ENCODE peak calls at places on chromosomes 11 and 22, in five cellular contexts. C is IMR-90, J is H1, W is mesendoderm, Z is neuronal stem cell. H is an unnamed sample.
A peak's percentile ranks its signal among the peaks of the same experiment; 100 is the strongest.

GRCh38 chr11:6431861-6432260 is 8.9 kb downstream of the HPX start:
- DNase-seq in C (peak; percentile 65), J (no peak), W (peak; percentile 40), Z (no peak), H (no peak)

GRCh38 chr11:102272047-102272824 is 45.0 kb upstream of the BIRC3 start:
- DNase-seq in C (no peak), J (no peak), W (no peak), Z (no peak), H (no peak)

GRCh38 chr11:105005451-105005845 is 17.5 kb downstream of the CASP5 start:
- DNase-seq in C (no peak), J (no peak), W (peak; percentile 10), Z (no peak), H (no peak)

GRCh38 chr22:31944700-31945477 is 554 bp downstream of the YWHAH start:
- DNase-seq in C (no peak), J (peak; percentile 71), W (peak; percentile 41), Z (peak; percentile 17), H (no peak)

GRCh38 chr11:106656646-106657045 is 361.6 kb downstream of the GUCY1A2 start:
- DNase-seq in C (no peak), J (no peak), W (no peak), Z (no peak), H (no peak)

GRCh38 chr22:49395617-49396016 is 432.1 kb downstream of the BRD1 start:
- DNase-seq in C (no peak), J (no peak), W (no peak), Z (no peak), H (peak; percentile 12)

GRCh38 chr11:63802637-63803414 is 10.4 kb upstream of the SPINDOC start:
- DNase-seq in C (peak; percentile 57), J (no peak), W (peak; percentile 81), Z (peak; percentile 57), H (no peak)

GRCh38 chr11:132840660-132841059 is 691.6 kb downstream of the OPCML start:
- DNase-seq in C (no peak), J (no peak), W (no peak), Z (no peak), H (no peak)

GRCh38 chr11:83819936-83820549 is 533.9 kb upstream of the CCDC90B start:
- DNase-seq in C (peak; percentile 79), J (no peak), W (peak; percentile 55), Z (peak; percentile 18), H (no peak)

GRCh38 chr11:77152846-77153245 is 24.8 kb downstream of the MYO7A start:
- DNase-seq in C (peak; percentile 18), J (no peak), W (no peak), Z (no peak), H (no peak)

GRCh38 chr11:18522388-18522787 is 4.4 kb downstream of the TSG101 start:
- DNase-seq in C (no peak), J (no peak), W (peak; percentile 69), Z (no peak), H (no peak)

GRCh38 chr22:37021041-37021440 is 1.5 kb downstream of the MPST start:
- DNase-seq in C (no peak), J (no peak), W (no peak), Z (no peak), H (no peak)

GRCh38 chr22:37018086-37018814 is 997 bp downstream of the TST start:
- DNase-seq in C (no peak), J (no peak), W (no peak), Z (no peak), H (no peak)

GRCh38 chr22:37020192-37020479 is 594 bp downstream of the MPST start:
- DNase-seq in C (peak; percentile 47), J (no peak), W (peak; percentile 48), Z (no peak), H (no peak)

GRCh38 chr22:37018815-37019308 is 385 bp downstream of the TST start:
- DNase-seq in C (peak; percentile 55), J (peak; percentile 78), W (peak; percentile 72), Z (peak; percentile 40), H (peak; percentile 65)

DNA sequence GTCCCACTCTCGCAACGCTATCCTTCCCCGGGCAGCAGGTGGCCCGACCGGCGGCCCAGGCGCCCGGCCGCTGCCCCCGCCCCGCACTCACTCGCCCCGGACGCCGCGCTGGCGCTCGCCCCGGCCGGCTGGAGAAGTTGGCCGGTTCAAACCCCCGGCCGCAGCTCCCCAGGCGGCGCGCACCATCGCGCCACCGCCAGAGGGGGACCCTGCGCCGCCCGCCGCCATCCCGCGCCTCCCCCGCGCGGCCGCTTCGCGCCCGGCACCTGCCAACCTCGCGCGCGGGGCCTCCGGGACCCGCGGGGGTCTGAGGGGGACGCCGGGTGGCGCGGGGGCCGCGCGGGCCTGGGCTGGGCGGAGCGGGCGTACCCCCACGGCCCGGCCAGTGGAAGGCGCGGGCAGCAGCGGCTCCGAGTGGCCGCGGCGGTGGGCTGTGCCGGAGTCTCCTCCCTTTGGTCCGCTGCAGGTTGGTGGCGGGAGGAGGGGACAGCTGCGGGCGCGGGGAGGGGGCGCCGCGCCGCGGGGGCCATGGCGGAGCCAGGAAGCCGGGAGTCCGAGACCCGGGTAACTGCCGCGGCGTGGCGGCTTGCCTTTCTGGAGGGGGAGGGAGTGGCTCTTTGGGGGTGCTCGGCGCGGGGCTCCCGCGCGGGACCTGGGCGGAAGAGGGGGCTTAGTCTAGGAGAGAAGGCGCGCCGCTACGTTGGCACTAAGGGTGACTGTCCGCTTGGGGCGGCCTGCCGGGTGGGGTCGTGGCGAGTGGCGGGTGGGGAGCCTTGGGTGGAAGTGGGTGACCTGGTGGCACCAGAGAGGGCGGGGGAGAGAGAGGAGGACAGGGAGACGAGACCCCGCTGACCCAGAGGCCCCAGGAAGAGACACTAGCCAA is at the start of the genes MPST and TST:
- DNase-seq in C (peak; percentile 61), J (peak; percentile 79), W (peak; percentile 77), Z (peak; percentile 75), H (peak; percentile 74)
- H2BK5ac ChIP-seq in C (peak within 1 kb of the TSS; percentile 93), J (peak within 1 kb of the TSS; percentile 83), W (no peak within 1 kb of the TSS), Z (peak within 1 kb of the TSS; percentile 93), H (no peak within 1 kb of the TSS)

DNA sequence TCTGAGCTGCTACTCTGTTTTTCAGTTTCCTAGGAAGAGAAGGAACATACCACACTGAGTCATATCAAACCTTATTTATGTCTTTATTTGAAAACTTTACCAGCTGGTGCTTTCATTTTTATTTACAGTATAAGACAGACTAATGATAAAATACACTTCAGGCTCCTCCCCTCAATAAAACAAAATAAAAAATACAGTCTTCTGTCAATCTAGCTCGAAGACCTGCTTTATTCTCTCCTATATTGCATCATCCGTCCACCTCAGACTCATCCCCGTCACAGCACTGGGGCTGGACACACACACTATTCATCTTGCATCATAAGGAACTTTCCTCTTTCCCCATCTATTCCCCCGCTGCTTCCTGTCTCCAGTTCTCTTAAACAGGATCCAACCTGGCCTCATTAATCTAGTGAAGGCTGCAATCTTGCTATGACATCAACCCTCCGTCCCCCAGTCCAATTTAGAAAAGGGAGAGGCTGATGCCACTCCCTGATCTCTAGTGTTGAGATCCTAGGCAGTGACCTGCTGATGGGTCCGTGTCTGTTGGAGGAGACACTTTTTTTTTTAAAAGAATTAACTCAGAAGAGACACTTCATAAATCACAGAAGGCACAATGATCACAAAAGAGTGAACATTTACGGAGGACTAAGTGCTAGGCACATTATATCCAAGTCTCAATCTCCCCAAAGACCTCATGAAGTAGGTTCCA is 1.1 kb downstream of the XBP1 start:
- DNase-seq in C (peak; percentile 96), J (no peak), W (peak; percentile 74), Z (no peak), H (no peak)
- H2BK5ac ChIP-seq in C (peak overlapping the region; percentile 90), J (peak overlapping the region; percentile 82), W (peak overlapping the region; percentile 12), Z (peak overlapping the region; percentile 55), H (peak overlapping the region; percentile 55)

DNA sequence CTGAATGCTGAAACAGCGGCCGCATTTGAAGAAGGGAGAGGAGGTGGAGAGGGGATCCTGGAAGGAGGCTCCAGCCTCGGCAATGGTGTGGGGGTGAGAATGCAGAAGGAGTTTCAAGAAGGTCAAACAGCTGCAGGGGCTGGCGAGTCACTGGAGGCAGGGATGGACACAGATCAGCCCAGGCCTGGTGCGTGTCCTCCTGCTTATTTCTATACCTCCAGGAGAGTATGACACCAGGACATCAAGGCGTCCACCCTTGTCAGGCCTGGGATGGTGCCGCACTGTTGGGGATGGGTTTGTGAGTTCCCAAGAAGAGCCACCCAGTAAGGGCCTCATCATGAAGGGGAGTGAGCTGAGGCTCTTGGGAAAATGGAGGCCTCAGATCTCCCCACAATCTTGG is 23.1 kb downstream of the IGLL1 start:
- DNase-seq in C (no peak), J (no peak), W (no peak), Z (no peak), H (peak; percentile 11)
- H2BK5ac ChIP-seq in C (no peak overlapping the region), J (no peak overlapping the region), W (no peak overlapping the region), Z (no peak overlapping the region), H (no peak overlapping the region)

GRCh38 chr22:37329239-37330140 is 47.2 kb downstream of the CYTH4 start:
- DNase-seq in C (peak; percentile 31), J (no peak), W (no peak), Z (no peak), H (no peak)
- H2BK5ac ChIP-seq in C (peak overlapping the region; percentile 76), J (no peak overlapping the region), W (no peak overlapping the region), Z (no peak overlapping the region), H (no peak overlapping the region)

DNA sequence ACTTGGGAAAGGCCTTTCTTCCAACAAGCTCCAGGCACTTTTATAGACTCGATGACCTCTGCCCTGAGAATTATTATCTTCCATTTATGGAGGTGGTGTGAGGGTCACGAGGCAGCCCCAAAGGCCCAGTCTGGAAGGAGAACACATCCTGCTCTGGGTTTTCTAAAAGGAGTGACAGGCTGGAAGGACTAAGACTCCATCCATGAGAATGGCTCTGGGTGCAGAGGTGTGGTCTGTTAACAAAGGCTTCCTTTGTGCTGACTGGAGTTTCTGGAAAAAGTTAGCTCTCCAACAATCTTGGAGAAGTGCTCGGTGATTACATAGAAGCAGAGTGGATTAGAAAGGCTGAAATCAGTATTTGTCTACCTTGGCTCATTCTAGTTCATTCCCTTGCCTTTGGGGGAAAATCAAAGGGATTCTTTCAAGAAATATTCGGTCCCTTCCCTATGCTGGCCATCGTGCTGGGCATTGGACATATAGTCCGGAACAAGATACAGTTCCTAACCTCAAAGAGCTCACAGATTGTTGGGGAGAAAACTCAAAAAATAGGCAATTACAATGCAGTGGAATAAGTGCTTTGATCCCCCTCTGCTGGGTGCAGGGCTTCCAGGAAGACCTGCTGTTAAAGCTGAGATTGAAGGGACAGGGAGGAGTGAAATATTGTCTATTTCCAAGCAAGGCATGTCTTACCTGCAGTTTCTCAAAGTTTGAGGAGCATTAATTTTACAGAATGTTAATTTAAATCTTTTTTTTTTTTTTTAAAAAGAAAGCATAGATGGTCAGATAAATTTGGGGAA is 74.9 kb upstream of the SESN3 start:
- DNase-seq in C (no peak), J (no peak), W (no peak), Z (no peak), H (no peak)
- H2BK5ac ChIP-seq in C (no peak overlapping the region), J (no peak overlapping the region), W (no peak overlapping the region), Z (no peak overlapping the region), H (no peak overlapping the region)

DNA sequence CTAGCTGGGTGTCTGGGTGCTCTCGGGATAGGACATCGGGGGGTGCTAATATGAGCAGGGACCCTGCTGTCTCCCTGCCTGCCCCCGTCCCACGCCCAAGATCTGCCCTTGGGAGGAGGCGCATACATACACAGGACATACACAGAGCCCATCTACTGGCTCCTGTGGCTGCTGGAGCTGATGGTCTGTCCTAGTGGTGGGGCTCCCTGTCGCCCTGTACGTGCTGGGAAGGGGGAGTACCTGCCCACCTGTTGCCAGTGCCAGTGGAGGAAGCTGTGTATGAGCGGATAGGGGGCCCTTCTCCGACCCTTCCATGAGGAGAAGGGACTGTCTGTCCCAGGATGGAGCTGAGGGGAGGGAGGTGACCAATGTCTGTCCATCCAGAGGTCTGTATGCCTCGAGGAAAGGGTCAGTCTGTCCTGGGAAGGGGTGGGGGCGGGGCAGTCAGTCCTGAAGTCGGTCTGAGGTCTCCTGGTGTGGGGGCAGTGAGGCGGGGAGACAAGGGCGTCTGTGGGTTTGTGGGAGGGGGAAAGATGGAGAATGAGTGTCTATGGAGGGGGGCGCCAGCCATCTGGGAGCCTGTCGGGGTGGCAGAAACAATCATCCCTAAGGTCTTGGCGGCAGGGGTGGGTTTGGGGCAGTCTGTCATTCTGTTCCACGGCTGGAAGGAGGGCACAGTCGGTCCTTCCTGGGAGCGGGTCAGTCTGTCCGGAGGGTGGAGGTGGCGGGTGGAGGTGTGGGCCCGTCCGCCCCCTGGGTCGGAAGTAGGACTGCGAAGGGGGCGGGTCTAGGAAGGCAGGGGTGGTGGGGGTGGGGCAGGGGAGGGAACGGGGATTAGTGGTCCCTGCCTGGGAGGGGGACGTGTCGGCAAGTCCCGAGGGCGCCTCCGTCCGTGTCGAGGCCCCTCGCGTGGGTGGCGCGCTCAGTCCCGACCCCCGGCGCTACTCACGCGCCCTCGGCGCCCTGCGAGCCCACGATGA is 727 bp downstream of the TBC1D10A start:
- DNase-seq in C (no peak), J (peak; percentile 49), W (no peak), Z (no peak), H (peak; percentile 37)
- H2BK5ac ChIP-seq in C (peak overlapping the region; percentile 92), J (peak overlapping the region; percentile 35), W (no peak overlapping the region), Z (peak overlapping the region; percentile 72), H (no peak overlapping the region)